ENCODE peak calls at places on chromosome 4, in four cellular contexts. N is cardiac fibroblast, Y is mucosa of descending colon, H is RWPE1. W is an unnamed sample.

GRCh38 chr4:156756118-156756517 is 215.5 kb downstream of the PDGFC start:
- DNase-seq in H (no peak), N (peak; percentile 68), Y (no peak), W (no peak)

GRCh38 chr4:63080929-63081328 is 1328.3 kb downstream of the TECRL start:
- DNase-seq in Y (no peak), H (no peak), N (no peak), W (no peak)

GRCh38 chr4:88335092-88335665 is 43.5 kb upstream of the HERC6 start:
- DNase-seq in Y (no peak), N (peak; percentile 28), H (no peak), W (peak; percentile 4)

GRCh38 chr4:139902328-139903217 is 237.0 kb downstream of the MGST2 start:
- DNase-seq in H (no peak), Y (no peak), N (no peak), W (no peak)

GRCh38 chr4:83285022-83285387 is 407 bp upstream of the COQ2 start:
- DNase-seq in N (peak; percentile 78), Y (no peak), H (peak; percentile 22), W (peak; percentile 62)

GRCh38 chr4:99209671-99210070 is 9.4 kb downstream of the ADH6 start:
- DNase-seq in N (no peak), Y (no peak), H (no peak), W (peak; percentile 1)

GRCh38 chr4:150078041-150078995 is at the start of gene DCLK2:
- DNase-seq in H (peak; percentile 46), N (peak; percentile 74), Y (peak; percentile 79), W (peak; percentile 85)

GRCh38 chr4:153082322-153083301 is 121.6 kb upstream of the TRIM2 start:
- DNase-seq in H (no peak), N (no peak), Y (no peak), W (no peak)

GRCh38 chr4:1295405-1296055 is 5.8 kb downstream of the MAEA start:
- DNase-seq in Y (no peak), N (no peak), H (no peak), W (no peak)

GRCh38 chr4:124713213-124713592 is 671 bp upstream of the ANKRD50 start:
- DNase-seq in N (peak; percentile 83), Y (peak; percentile 69), H (peak; percentile 49), W (peak; percentile 50)

GRCh38 chr4:2416564-2417195 is 1.8 kb downstream of the ZFYVE28 start:
- DNase-seq in H (no peak), Y (peak; percentile 73), N (peak; percentile 52), W (no peak)

DNA sequence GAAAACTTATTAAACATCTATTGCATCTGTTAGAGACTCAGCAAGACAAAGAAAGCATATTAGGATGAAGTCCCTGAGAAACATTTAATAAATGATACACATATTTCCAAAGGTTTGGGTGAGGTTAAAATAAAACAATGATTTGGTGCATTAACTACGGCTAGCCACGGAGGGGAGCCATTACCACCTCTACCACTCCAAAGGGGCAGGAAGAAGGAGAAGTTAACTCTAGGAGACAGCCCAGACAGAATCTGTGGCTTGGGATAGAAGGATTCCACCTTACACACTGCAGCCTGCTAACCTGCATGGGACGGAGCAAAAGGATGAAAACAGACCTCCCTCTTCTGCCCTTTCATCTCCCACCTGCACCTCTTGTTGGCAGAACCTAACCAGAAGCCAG is 189.1 kb upstream of the C1QTNF7 start:
- DNase-seq in N (peak; percentile 75), H (peak; percentile 48), Y (no peak), W (peak; percentile 33)
- TF ChIP-seq CTCF in N (peak; percentile 64), H (no peak), Y (no peak), W (peak; percentile 76)

GRCh38 chr4:107930821-107931774 is at the start of gene CYP2U1:
- DNase-seq in H (peak; percentile 86), Y (peak; percentile 89), N (peak; percentile 72), W (peak; percentile 82)
- TF ChIP-seq CTCF in H (peak; percentile 22), Y (no peak), N (no peak), W (peak; percentile 43)

GRCh38 chr4:57077550-57078311 is 32.5 kb downstream of the IGFBP7 start:
- DNase-seq in Y (no peak), N (peak; percentile 98), H (peak; percentile 86), W (peak; percentile 68)

GRCh38 chr4:57078685-57079521 is 31.3 kb downstream of the IGFBP7 start:
- DNase-seq in H (peak; percentile 74), Y (no peak), N (peak; percentile 75), W (no peak)

GRCh38 chr4:57075353-57075752 is 34.8 kb downstream of the IGFBP7 start:
- DNase-seq in Y (no peak), N (no peak), H (no peak), W (no peak)

GRCh38 chr4:57074753-57075152 is 35.4 kb downstream of the IGFBP7 start:
- DNase-seq in N (peak; percentile 93), H (peak; percentile 68), Y (no peak), W (peak; percentile 87)

DNA sequence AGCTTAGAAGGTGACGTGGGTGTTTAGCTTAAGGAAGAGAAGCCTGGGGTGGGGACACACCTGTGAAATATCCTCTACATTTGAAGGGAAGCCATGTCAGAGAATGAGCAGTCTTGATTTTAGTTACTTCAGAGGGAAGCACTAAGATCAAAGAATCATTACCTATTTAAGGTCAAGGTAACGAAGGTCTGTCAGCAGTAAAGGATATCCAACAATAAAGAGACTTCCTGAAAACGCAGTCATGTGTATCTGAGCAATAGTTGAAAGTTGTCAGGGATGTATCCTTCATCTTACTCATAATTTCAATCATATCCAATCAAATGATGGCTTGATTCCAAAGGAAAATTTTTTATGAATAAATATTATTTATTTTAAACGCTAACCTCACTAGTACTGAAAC is 33.5 kb downstream of the IGFBP7 start:
- DNase-seq in H (no peak), N (no peak), Y (no peak), W (no peak)
- TF ChIP-seq CTCF in H (no peak), N (no peak), Y (no peak), W (no peak)

DNA sequence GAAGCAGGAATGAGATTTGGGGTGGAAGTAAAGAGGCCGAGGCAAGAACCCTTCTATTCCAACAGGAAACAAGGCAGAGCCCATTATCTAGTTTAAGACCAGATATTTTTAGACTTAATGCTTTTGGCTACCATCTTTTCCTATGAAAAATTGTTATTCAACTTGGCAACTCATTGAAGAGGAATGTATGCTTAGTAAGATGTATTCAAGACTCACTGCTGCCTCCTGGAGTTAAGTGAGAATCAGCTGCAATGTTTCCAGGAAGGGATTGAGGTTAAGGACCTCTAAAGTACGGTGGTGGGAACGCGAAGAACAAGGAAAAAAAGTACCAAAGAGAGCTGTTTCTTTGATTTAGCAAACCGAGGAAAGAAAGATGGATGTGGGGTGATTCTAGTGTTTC is 89.1 kb downstream of the RAPGEF2 start:
- DNase-seq in H (peak; percentile 8), Y (no peak), N (peak; percentile 88), W (peak; percentile 76)
- TF ChIP-seq CTCF in H (no peak), Y (no peak), N (peak; percentile 65), W (peak; percentile 75)

GRCh38 chr4:10482913-10483312 is 25.7 kb upstream of the ZNF518B start:
- DNase-seq in N (no peak), Y (no peak), H (no peak), W (no peak)

GRCh38 chr4:10478621-10479020 is 21.4 kb upstream of the ZNF518B start:
- DNase-seq in N (no peak), H (no peak), Y (no peak), W (no peak)

GRCh38 chr4:10480616-10481015 is 23.4 kb upstream of the ZNF518B start:
- DNase-seq in H (no peak), N (no peak), Y (no peak), W (no peak)
- TF ChIP-seq CTCF in H (no peak), N (no peak), Y (no peak), W (no peak)

GRCh38 chr4:4430492-4431195 is 43.7 kb downstream of the NSG1 start:
- DNase-seq in Y (no peak), H (peak; percentile 41), N (peak; percentile 82), W (peak; percentile 98)
- TF ChIP-seq CTCF in Y (no peak), H (peak; percentile 59), N (peak; percentile 87), W (peak; percentile 88)

DNA sequence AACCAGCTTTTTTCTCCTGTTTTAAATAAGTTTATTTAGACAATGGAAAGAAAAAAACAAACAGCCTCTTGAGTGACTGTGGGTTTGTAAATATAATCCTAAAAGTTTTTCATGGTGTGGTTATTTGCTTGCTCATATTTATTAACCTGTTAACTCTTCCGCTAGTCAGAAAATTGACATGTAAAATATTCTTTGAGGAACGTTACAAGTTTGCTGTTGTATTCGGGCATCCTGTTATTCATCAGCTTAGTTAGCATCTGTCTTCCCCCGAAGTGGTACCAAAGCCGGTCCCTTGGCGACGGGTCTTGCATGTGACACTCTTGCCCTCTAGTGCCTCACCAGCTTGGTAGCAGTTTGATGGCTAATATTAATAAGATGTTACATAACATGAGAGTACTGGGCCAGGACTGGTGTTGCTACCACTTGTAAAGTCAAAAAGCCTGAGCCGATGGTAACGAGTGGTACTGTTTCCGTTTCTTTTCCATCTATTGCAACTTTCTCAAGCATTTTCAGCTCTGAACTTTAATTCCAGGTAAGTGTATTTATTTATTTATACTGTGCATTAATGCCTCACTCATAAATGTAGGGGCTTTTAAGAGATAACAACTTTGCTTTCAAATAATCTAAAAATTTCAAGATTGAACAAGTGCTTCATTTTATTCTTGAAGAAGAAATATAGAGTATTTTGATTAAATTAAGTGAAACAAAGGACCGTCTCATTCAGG is at the start of gene NDST3:
- DNase-seq in Y (peak; percentile 41), N (peak; percentile 41), H (peak; percentile 51), W (peak; percentile 10)
- TF ChIP-seq CTCF in Y (no peak), N (peak; percentile 25), H (peak; percentile 73), W (peak; percentile 61)

GRCh38 chr4:154549894-154550790 is at the start of gene PLRG1:
- DNase-seq in Y (peak; percentile 98), N (peak; percentile 96), H (peak; percentile 97), W (peak; percentile 93)
- TF ChIP-seq CTCF in Y (no peak), N (peak; percentile 26), H (no peak), W (no peak)